ENCODE peak calls at places on chromosomes 3 and 15, in ten cellular contexts. One of them, this sample, is unnamed.

GRCh38 chr15:69321041-69321554 is 22.4 kb downstream of the PAQR5 start:
- DNase-seq in WTC11: no peak
- DNase-seq in H1: no peak
- DNase-seq in HCT116: no peak
- DNase-seq in K562: no peak
- DNase-seq in NB4: no peak
- DNase-seq in HepG2: no peak
- DNase-seq in endothelial cell of umbilical vein: no peak
- DNase-seq in SK-N-SH: peak
- DNase-seq in GM12878: no peak
- DNase-seq in this sample: no peak

GRCh38 chr3:27590437-27591320 is 106.5 kb upstream of the SLC4A7 start:
- DNase-seq in WTC11: no peak
- DNase-seq in H1: no peak
- DNase-seq in HCT116: no peak
- DNase-seq in K562: no peak
- DNase-seq in NB4: peak
- DNase-seq in HepG2: no peak
- DNase-seq in endothelial cell of umbilical vein: peak
- DNase-seq in SK-N-SH: no peak
- DNase-seq in GM12878: no peak
- DNase-seq in this sample: no peak

GRCh38 chr15:93135997-93136397 is 47.0 kb upstream of the RGMA start:
- DNase-seq in WTC11: no peak
- DNase-seq in H1: no peak
- DNase-seq in HCT116: no peak
- DNase-seq in K562: no peak
- DNase-seq in NB4: no peak
- DNase-seq in HepG2: no peak
- DNase-seq in endothelial cell of umbilical vein: no peak
- DNase-seq in SK-N-SH: no peak
- DNase-seq in GM12878: no peak
- DNase-seq in this sample: no peak

GRCh38 chr3:155282416-155283091 is 10.9 kb downstream of the STRIT1 start:
- DNase-seq in WTC11: no peak
- DNase-seq in H1: no peak
- DNase-seq in HCT116: no peak
- DNase-seq in K562: peak
- DNase-seq in NB4: no peak
- DNase-seq in HepG2: peak
- DNase-seq in endothelial cell of umbilical vein: no peak
- DNase-seq in SK-N-SH: no peak
- DNase-seq in GM12878: no peak
- DNase-seq in this sample: no peak

GRCh38 chr3:49534581-49535495 is 19.4 kb upstream of the BSN start:
- DNase-seq in WTC11: peak
- DNase-seq in H1: peak
- DNase-seq in HCT116: no peak
- DNase-seq in K562: no peak
- DNase-seq in NB4: no peak
- DNase-seq in HepG2: peak
- DNase-seq in endothelial cell of umbilical vein: no peak
- DNase-seq in SK-N-SH: peak
- DNase-seq in GM12878: no peak
- DNase-seq in this sample: peak

GRCh38 chr15:52318729-52319500 is 23.3 kb upstream of the MYO5C start:
- DNase-seq in WTC11: no peak
- DNase-seq in H1: no peak
- DNase-seq in HCT116: no peak
- DNase-seq in K562: no peak
- DNase-seq in NB4: no peak
- DNase-seq in HepG2: no peak
- DNase-seq in endothelial cell of umbilical vein: no peak
- DNase-seq in SK-N-SH: no peak
- DNase-seq in GM12878: no peak
- DNase-seq in this sample: no peak

GRCh38 chr3:36302626-36303025 is 77.7 kb upstream of the STAC start:
- DNase-seq in WTC11: no peak
- DNase-seq in H1: no peak
- DNase-seq in HCT116: no peak
- DNase-seq in K562: no peak
- DNase-seq in NB4: no peak
- DNase-seq in HepG2: no peak
- DNase-seq in endothelial cell of umbilical vein: no peak
- DNase-seq in SK-N-SH: peak
- DNase-seq in GM12878: no peak
- DNase-seq in this sample: no peak

GRCh38 chr3:13134879-13135206 is 61.6 kb upstream of the IQSEC1 start:
- DNase-seq in WTC11: no peak
- DNase-seq in H1: no peak
- DNase-seq in HCT116: no peak
- DNase-seq in K562: no peak
- DNase-seq in NB4: no peak
- DNase-seq in HepG2: no peak
- DNase-seq in endothelial cell of umbilical vein: no peak
- DNase-seq in SK-N-SH: no peak
- DNase-seq in GM12878: no peak
- DNase-seq in this sample: no peak

GRCh38 chr15:74783072-74783807 is 1.4 kb downstream of the CSK start:
- DNase-seq in WTC11: no peak
- DNase-seq in H1: no peak
- DNase-seq in HCT116: no peak
- DNase-seq in K562: peak
- DNase-seq in NB4: peak
- DNase-seq in HepG2: no peak
- DNase-seq in endothelial cell of umbilical vein: peak
- DNase-seq in SK-N-SH: peak
- DNase-seq in GM12878: no peak
- DNase-seq in this sample: no peak

GRCh38 chr3:170228093-170228766 is 6.0 kb downstream of the PRKCI start:
- DNase-seq in WTC11: no peak
- DNase-seq in H1: no peak
- DNase-seq in HCT116: no peak
- DNase-seq in K562: no peak
- DNase-seq in NB4: no peak
- DNase-seq in HepG2: no peak
- DNase-seq in endothelial cell of umbilical vein: no peak
- DNase-seq in SK-N-SH: no peak
- DNase-seq in GM12878: no peak
- DNase-seq in this sample: no peak

GRCh38 chr3:114362815-114363214 is 69.0 kb downstream of the TIGIT start:
- DNase-seq in WTC11: no peak
- DNase-seq in H1: no peak
- DNase-seq in HCT116: peak
- DNase-seq in K562: peak
- DNase-seq in NB4: peak
- DNase-seq in HepG2: peak
- DNase-seq in endothelial cell of umbilical vein: peak
- DNase-seq in SK-N-SH: peak
- DNase-seq in GM12878: no peak
- DNase-seq in this sample: peak

GRCh38 chr3:73472429-73472828 is 152.3 kb downstream of the PDZRN3 start:
- DNase-seq in WTC11: no peak
- DNase-seq in H1: no peak
- DNase-seq in HCT116: no peak
- DNase-seq in K562: no peak
- DNase-seq in NB4: no peak
- DNase-seq in HepG2: no peak
- DNase-seq in endothelial cell of umbilical vein: no peak
- DNase-seq in SK-N-SH: peak
- DNase-seq in GM12878: no peak
- DNase-seq in this sample: no peak

GRCh38 chr3:161890147-161890625 is 393.6 kb downstream of the OTOL1 start:
- DNase-seq in WTC11: no peak
- DNase-seq in H1: no peak
- DNase-seq in HCT116: peak
- DNase-seq in K562: no peak
- DNase-seq in NB4: peak
- DNase-seq in HepG2: no peak
- DNase-seq in endothelial cell of umbilical vein: peak
- DNase-seq in SK-N-SH: no peak
- DNase-seq in GM12878: no peak
- DNase-seq in this sample: peak

GRCh38 chr3:55664387-55664786 is 177.3 kb upstream of the WNT5A start:
- DNase-seq in WTC11: no peak
- DNase-seq in H1: no peak
- DNase-seq in HCT116: no peak
- DNase-seq in K562: no peak
- DNase-seq in NB4: no peak
- DNase-seq in HepG2: no peak
- DNase-seq in endothelial cell of umbilical vein: no peak
- DNase-seq in SK-N-SH: no peak
- DNase-seq in GM12878: no peak
- DNase-seq in this sample: no peak

GRCh38 chr3:190345878-190346277 is 23.6 kb upstream of the CLDN1 start:
- DNase-seq in WTC11: no peak
- DNase-seq in H1: no peak
- DNase-seq in HCT116: no peak
- DNase-seq in K562: no peak
- DNase-seq in NB4: no peak
- DNase-seq in HepG2: no peak
- DNase-seq in endothelial cell of umbilical vein: no peak
- DNase-seq in SK-N-SH: no peak
- DNase-seq in GM12878: no peak
- DNase-seq in this sample: peak

GRCh38 chr15:59388670-59389069 is 16.0 kb upstream of the MYO1E start:
- DNase-seq in WTC11: no peak
- DNase-seq in H1: no peak
- DNase-seq in HCT116: no peak
- DNase-seq in K562: no peak
- DNase-seq in NB4: peak
- DNase-seq in HepG2: no peak
- DNase-seq in endothelial cell of umbilical vein: peak
- DNase-seq in SK-N-SH: no peak
- DNase-seq in GM12878: no peak
- DNase-seq in this sample: peak

GRCh38 chr3:34034840-34035239 is 236.4 kb downstream of the PDCD6IP start:
- DNase-seq in WTC11: no peak
- DNase-seq in H1: no peak
- DNase-seq in HCT116: no peak
- DNase-seq in K562: no peak
- DNase-seq in NB4: no peak
- DNase-seq in HepG2: no peak
- DNase-seq in endothelial cell of umbilical vein: no peak
- DNase-seq in SK-N-SH: no peak
- DNase-seq in GM12878: no peak
- DNase-seq in this sample: no peak

GRCh38 chr3:187130346-187131066 is 8.8 kb downstream of the RPL39L start:
- DNase-seq in WTC11: no peak
- DNase-seq in H1: no peak
- DNase-seq in HCT116: no peak
- DNase-seq in K562: no peak
- DNase-seq in NB4: no peak
- DNase-seq in HepG2: no peak
- DNase-seq in endothelial cell of umbilical vein: peak
- DNase-seq in SK-N-SH: no peak
- DNase-seq in GM12878: no peak
- DNase-seq in this sample: no peak

DNA sequence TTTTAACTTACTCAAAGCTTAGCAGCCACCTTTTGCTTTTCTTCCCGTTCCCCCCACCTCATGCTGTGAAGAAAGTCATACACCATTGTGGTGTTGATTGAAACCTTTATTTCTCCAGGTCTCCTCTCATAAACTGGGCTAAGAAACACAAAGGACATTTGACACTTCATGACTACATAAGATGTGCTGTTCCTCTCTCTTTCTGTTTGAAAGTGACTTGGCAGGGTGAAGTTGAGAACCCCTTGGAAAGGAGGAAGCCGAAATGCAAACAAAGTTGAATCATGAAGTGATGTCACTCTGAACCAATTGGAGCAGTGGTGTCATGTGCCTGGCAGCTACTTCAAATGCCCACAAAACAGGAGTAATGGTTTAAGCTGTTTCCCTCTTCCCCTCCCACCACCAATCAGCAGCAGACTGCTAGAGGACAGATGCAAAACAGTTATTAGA is 174.7 kb downstream of the IGF1R start:
- DNase-seq in WTC11: peak
- DNase-seq in H1: peak
- DNase-seq in HCT116: no peak
- DNase-seq in K562: no peak
- DNase-seq in NB4: peak
- DNase-seq in HepG2: no peak
- DNase-seq in endothelial cell of umbilical vein: peak
- DNase-seq in SK-N-SH: no peak
- DNase-seq in GM12878: peak
- DNase-seq in this sample: peak
- TF ChIP-seq MAX in WTC11: peak
- TF ChIP-seq MAX in H1: peak
- TF ChIP-seq MAX in HCT116: no peak
- TF ChIP-seq MAX in K562: no peak
- TF ChIP-seq MAX in NB4: peak
- TF ChIP-seq MAX in HepG2: no peak
- TF ChIP-seq MAX in endothelial cell of umbilical vein: no peak
- TF ChIP-seq MAX in SK-N-SH: peak
- TF ChIP-seq MAX in GM12878: no peak
- TF ChIP-seq MAX in this sample: peak

DNA sequence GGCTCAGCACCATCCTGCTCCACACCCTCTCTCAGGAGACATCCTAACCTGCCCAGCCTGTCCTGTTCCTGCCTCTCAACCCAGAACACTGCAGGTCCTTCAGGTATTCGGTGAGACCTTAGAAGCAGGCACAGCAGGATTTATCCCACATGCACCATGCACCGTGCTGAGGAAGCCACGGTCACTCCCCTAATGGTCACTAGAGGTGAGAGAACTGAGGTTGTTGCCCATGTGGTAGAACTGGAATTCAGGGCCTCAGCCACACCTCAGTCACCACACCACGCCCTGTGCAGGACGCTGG is 36.9 kb downstream of the APBA2 start:
- DNase-seq in WTC11: no peak
- DNase-seq in H1: no peak
- DNase-seq in HCT116: no peak
- DNase-seq in K562: no peak
- DNase-seq in NB4: no peak
- DNase-seq in HepG2: no peak
- DNase-seq in endothelial cell of umbilical vein: no peak
- DNase-seq in SK-N-SH: no peak
- DNase-seq in GM12878: no peak
- DNase-seq in this sample: no peak
- TF ChIP-seq MAX in WTC11: no peak
- TF ChIP-seq MAX in H1: no peak
- TF ChIP-seq MAX in HCT116: no peak
- TF ChIP-seq MAX in K562: no peak
- TF ChIP-seq MAX in NB4: no peak
- TF ChIP-seq MAX in HepG2: no peak
- TF ChIP-seq MAX in endothelial cell of umbilical vein: no peak
- TF ChIP-seq MAX in SK-N-SH: no peak
- TF ChIP-seq MAX in GM12878: no peak
- TF ChIP-seq MAX in this sample: no peak

GRCh38 chr3:194382892-194383223 is 13.3 kb upstream of the LRRC15 start:
- DNase-seq in WTC11: no peak
- DNase-seq in H1: no peak
- DNase-seq in HCT116: no peak
- DNase-seq in K562: no peak
- DNase-seq in NB4: no peak
- DNase-seq in HepG2: no peak
- DNase-seq in endothelial cell of umbilical vein: no peak
- DNase-seq in SK-N-SH: no peak
- DNase-seq in GM12878: no peak
- DNase-seq in this sample: no peak
- TF ChIP-seq MAX in WTC11: no peak
- TF ChIP-seq MAX in H1: no peak
- TF ChIP-seq MAX in HCT116: no peak
- TF ChIP-seq MAX in K562: no peak
- TF ChIP-seq MAX in NB4: no peak
- TF ChIP-seq MAX in HepG2: no peak
- TF ChIP-seq MAX in endothelial cell of umbilical vein: no peak
- TF ChIP-seq MAX in SK-N-SH: no peak
- TF ChIP-seq MAX in GM12878: no peak
- TF ChIP-seq MAX in this sample: no peak

GRCh38 chr3:43997788-43998373 is 243.8 kb upstream of the TOPAZ1 start:
- DNase-seq in WTC11: peak
- DNase-seq in H1: no peak
- DNase-seq in HCT116: no peak
- DNase-seq in K562: no peak
- DNase-seq in NB4: no peak
- DNase-seq in HepG2: no peak
- DNase-seq in endothelial cell of umbilical vein: no peak
- DNase-seq in SK-N-SH: no peak
- DNase-seq in GM12878: no peak
- DNase-seq in this sample: peak
- TF ChIP-seq MAX in WTC11: no peak
- TF ChIP-seq MAX in H1: peak
- TF ChIP-seq MAX in HCT116: no peak
- TF ChIP-seq MAX in K562: no peak
- TF ChIP-seq MAX in NB4: no peak
- TF ChIP-seq MAX in HepG2: no peak
- TF ChIP-seq MAX in endothelial cell of umbilical vein: no peak
- TF ChIP-seq MAX in SK-N-SH: no peak
- TF ChIP-seq MAX in GM12878: no peak
- TF ChIP-seq MAX in this sample: no peak

This sample was measured in A549.